ENCODE peak calls at places on chromosomes 7 and 10, in six cellular contexts. S is LoVo; H is HuH-7; Q is central memory CD4-positive, alpha-beta T cell; K is CD4-positive, CD25-positive, alpha-beta regulatory T cell; F is EH. X is an unnamed sample.

GRCh38 chr10:6071181-6072175 is 9.3 kb upstream of the IL2RA start:
- DNase-seq in S (no peak), H (no peak), Q (no peak), K (peak), F (no peak), X (no peak)

GRCh38 chr10:34299105-34299611 is 515.9 kb downstream of the PARD3 start:
- DNase-seq in S (no peak), H (no peak), Q (no peak), K (no peak), F (peak), X (no peak)

GRCh38 chr10:125159486-125159931 is 854 bp downstream of the CTBP2 start:
- DNase-seq in S (no peak), H (no peak), Q (no peak), K (no peak), F (no peak), X (peak)

GRCh38 chr7:98678215-98678614 is 61.1 kb downstream of the NPTX2 start:
- DNase-seq in S (no peak), H (no peak), Q (no peak), K (no peak), F (no peak), X (no peak)

GRCh38 chr7:78587443-78588044 is 789.0 kb downstream of the PHTF2 start:
- DNase-seq in S (no peak), H (no peak), Q (no peak), K (no peak), F (peak), X (no peak)

GRCh38 chr10:112896722-112897121 is 53.3 kb upstream of the TCF7L2 start:
- DNase-seq in S (no peak), H (no peak), Q (no peak), K (no peak), F (peak), X (no peak)

GRCh38 chr10:79196470-79197461 is 128.0 kb downstream of the ZMIZ1 start:
- DNase-seq in S (peak), H (peak), Q (peak), K (peak), F (peak), X (peak)

GRCh38 chr7:36277247-36277542 is 112.5 kb upstream of the ANLN start:
- DNase-seq in S (no peak), H (no peak), Q (no peak), K (no peak), F (no peak), X (no peak)

GRCh38 chr10:55801262-55801661 is 559.8 kb downstream of the ZWINT start:
- DNase-seq in S (no peak), H (no peak), Q (no peak), K (no peak), F (no peak), X (no peak)

GRCh38 chr7:22066484-22066883 is 120.8 kb upstream of the CDCA7L start:
- DNase-seq in S (no peak), H (no peak), Q (no peak), K (no peak), F (no peak), X (no peak)

GRCh38 chr10:3782456-3783312 is 2.3 kb downstream of the KLF6 start:
- DNase-seq in S (peak), H (no peak), Q (peak), K (peak), F (peak), X (peak)

GRCh38 chr7:98626393-98627061 is 9.4 kb downstream of the NPTX2 start:
- DNase-seq in S (no peak), H (no peak), Q (no peak), K (no peak), F (no peak), X (no peak)

GRCh38 chr7:1368682-1369571 is 90.3 kb downstream of the MICALL2 start:
- DNase-seq in S (no peak), H (no peak), Q (no peak), K (peak), F (peak), X (no peak)